ENCODE peak calls at places on chromosomes 12 and 14, in five cellular contexts. H is AG08395, O is AG04449, C is NCI-H1417, Z is OCI-M1. S is an unnamed sample.

GRCh38 chr12:560666-561065 is 100.9 kb downstream of the B4GALNT3 start:
- DNase-seq in Z (no peak), H (no peak), C (peak), O (no peak), S (no peak)

GRCh38 chr12:104741072-104741471 is 217.0 kb downstream of the SLC41A2 start:
- DNase-seq in Z (no peak), C (no peak), O (no peak), H (no peak), S (no peak)

GRCh38 chr12:89470741-89471504 is 53.7 kb downstream of the GALNT4 start:
- DNase-seq in O (no peak), C (peak), Z (peak), H (peak), S (no peak)

GRCh38 chr14:20855652-20856291 is 35.4 kb upstream of the RNASE3 start:
- DNase-seq in O (no peak), Z (peak), H (peak), C (peak), S (peak)

GRCh38 chr12:101076940-101077351 is 133.1 kb downstream of the SLC5A8 start:
- DNase-seq in Z (no peak), H (peak), O (peak), C (peak), S (no peak)

GRCh38 chr12:27844427-27845090 is 64.5 kb upstream of the MANSC4 start:
- DNase-seq in Z (peak), O (no peak), C (no peak), H (no peak), S (no peak)

GRCh38 chr12:27179399-27180214 is 64.5 kb upstream of the STK38L start:
- DNase-seq in H (peak), C (peak), Z (peak), O (peak), S (no peak)

GRCh38 chr14:53093206-53093605 is 59.9 kb downstream of the DDHD1 start:
- DNase-seq in O (peak), Z (no peak), C (no peak), H (no peak), S (no peak)

GRCh38 chr12:43333650-43334043 is 218.4 kb downstream of the ADAMTS20 start:
- DNase-seq in H (no peak), C (peak), Z (no peak), O (no peak), S (no peak)

GRCh38 chr12:6180300-6181051 is 19.7 kb upstream of the CD9 start:
- DNase-seq in O (no peak), C (no peak), H (peak), Z (no peak), S (no peak)

S was measured in NCI-H526 treated with DMSO at 0.1 percent for 48 hours.